ENCODE peak calls at places on chromosome 15, in six cellular contexts. One of them, this sample, is unnamed.

GRCh38 chr15:40137011-40137906 is 23.6 kb upstream of the BUB1B start:
- DNase-seq in neural crest cell: no peak
- DNase-seq in NCI-H2107: no peak
- DNase-seq in HL-60: no peak
- DNase-seq in T-cell: no peak
- DNase-seq in activated CD8-positive, alpha-beta memory T cell treated with anti-CD3 and anti-CD28 coated beads, Interleukin-2, amount 50 U/mL, for 48 hours: no peak
- DNase-seq in this sample: no peak

GRCh38 chr15:53130943-53131342 is 340.8 kb upstream of the ONECUT1 start:
- DNase-seq in T-cell: no peak
- DNase-seq in HL-60: no peak
- DNase-seq in neural crest cell: no peak
- DNase-seq in NCI-H2107: no peak
- DNase-seq in activated CD8-positive, alpha-beta memory T cell treated with anti-CD3 and anti-CD28 coated beads, Interleukin-2, amount 50 U/mL, for 48 hours: no peak
- DNase-seq in this sample: no peak

GRCh38 chr15:70254186-70254974 is 156.7 kb upstream of the TLE3 start:
- DNase-seq in HL-60: no peak
- DNase-seq in NCI-H2107: no peak
- DNase-seq in activated CD8-positive, alpha-beta memory T cell treated with anti-CD3 and anti-CD28 coated beads, Interleukin-2, amount 50 U/mL, for 48 hours: no peak
- DNase-seq in T-cell: no peak
- DNase-seq in neural crest cell: no peak
- DNase-seq in this sample: no peak

GRCh38 chr15:92822216-92823144 is 77.6 kb upstream of the CHD2 start:
- DNase-seq in NCI-H2107: no peak
- DNase-seq in HL-60: no peak
- DNase-seq in T-cell: no peak
- DNase-seq in neural crest cell: no peak
- DNase-seq in activated CD8-positive, alpha-beta memory T cell treated with anti-CD3 and anti-CD28 coated beads, Interleukin-2, amount 50 U/mL, for 48 hours: peak; percentile 37
- DNase-seq in this sample: peak; percentile 43

GRCh38 chr15:39756806-39757522 is 25.7 kb downstream of the FSIP1 start:
- DNase-seq in neural crest cell: no peak
- DNase-seq in activated CD8-positive, alpha-beta memory T cell treated with anti-CD3 and anti-CD28 coated beads, Interleukin-2, amount 50 U/mL, for 48 hours: no peak
- DNase-seq in HL-60: peak; percentile 19
- DNase-seq in NCI-H2107: peak; percentile 2
- DNase-seq in T-cell: peak; percentile 11
- DNase-seq in this sample: peak; percentile 69

GRCh38 chr15:96428742-96429141 is 98.2 kb downstream of the NR2F2 start:
- DNase-seq in neural crest cell: no peak
- DNase-seq in T-cell: no peak
- DNase-seq in activated CD8-positive, alpha-beta memory T cell treated with anti-CD3 and anti-CD28 coated beads, Interleukin-2, amount 50 U/mL, for 48 hours: no peak
- DNase-seq in NCI-H2107: no peak
- DNase-seq in HL-60: no peak
- DNase-seq in this sample: no peak

GRCh38 chr15:100112061-100112420 is 229.7 kb downstream of the ADAMTS17 start:
- DNase-seq in activated CD8-positive, alpha-beta memory T cell treated with anti-CD3 and anti-CD28 coated beads, Interleukin-2, amount 50 U/mL, for 48 hours: no peak
- DNase-seq in T-cell: no peak
- DNase-seq in NCI-H2107: no peak
- DNase-seq in neural crest cell: no peak
- DNase-seq in HL-60: no peak
- DNase-seq in this sample: no peak

GRCh38 chr15:42494998-42495360 is 455 bp upstream of the SNAP23 start:
- DNase-seq in NCI-H2107: no peak
- DNase-seq in activated CD8-positive, alpha-beta memory T cell treated with anti-CD3 and anti-CD28 coated beads, Interleukin-2, amount 50 U/mL, for 48 hours: no peak
- DNase-seq in neural crest cell: no peak
- DNase-seq in HL-60: no peak
- DNase-seq in T-cell: no peak
- DNase-seq in this sample: no peak

GRCh38 chr15:62901916-62902554 is 140.5 kb upstream of the TPM1 start:
- DNase-seq in activated CD8-positive, alpha-beta memory T cell treated with anti-CD3 and anti-CD28 coated beads, Interleukin-2, amount 50 U/mL, for 48 hours: no peak
- DNase-seq in T-cell: no peak
- DNase-seq in HL-60: no peak
- DNase-seq in neural crest cell: no peak
- DNase-seq in NCI-H2107: peak; percentile 34
- DNase-seq in this sample: no peak

GRCh38 chr15:80581976-80582375 is 113.1 kb upstream of the ABHD17C start:
- DNase-seq in HL-60: no peak
- DNase-seq in activated CD8-positive, alpha-beta memory T cell treated with anti-CD3 and anti-CD28 coated beads, Interleukin-2, amount 50 U/mL, for 48 hours: no peak
- DNase-seq in neural crest cell: no peak
- DNase-seq in T-cell: no peak
- DNase-seq in NCI-H2107: no peak
- DNase-seq in this sample: no peak

GRCh38 chr15:83352124-83352523 is 67.7 kb upstream of the BNC1 start:
- DNase-seq in T-cell: no peak
- DNase-seq in HL-60: no peak
- DNase-seq in NCI-H2107: no peak
- DNase-seq in neural crest cell: no peak
- DNase-seq in activated CD8-positive, alpha-beta memory T cell treated with anti-CD3 and anti-CD28 coated beads, Interleukin-2, amount 50 U/mL, for 48 hours: no peak
- DNase-seq in this sample: no peak

GRCh38 chr15:65362491-65362890 is 15.3 kb downstream of the IGDCC3 start:
- DNase-seq in T-cell: no peak
- DNase-seq in NCI-H2107: no peak
- DNase-seq in HL-60: no peak
- DNase-seq in neural crest cell: no peak
- DNase-seq in activated CD8-positive, alpha-beta memory T cell treated with anti-CD3 and anti-CD28 coated beads, Interleukin-2, amount 50 U/mL, for 48 hours: no peak
- DNase-seq in this sample: no peak

GRCh38 chr15:63668601-63669000 is 71.4 kb downstream of the FBXL22 start:
- DNase-seq in activated CD8-positive, alpha-beta memory T cell treated with anti-CD3 and anti-CD28 coated beads, Interleukin-2, amount 50 U/mL, for 48 hours: no peak
- DNase-seq in NCI-H2107: no peak
- DNase-seq in neural crest cell: no peak
- DNase-seq in HL-60: no peak
- DNase-seq in T-cell: no peak
- DNase-seq in this sample: peak; percentile 34

GRCh38 chr15:34682673-34683072 is 72.1 kb downstream of the GJD2 start:
- DNase-seq in neural crest cell: no peak
- DNase-seq in NCI-H2107: no peak
- DNase-seq in activated CD8-positive, alpha-beta memory T cell treated with anti-CD3 and anti-CD28 coated beads, Interleukin-2, amount 50 U/mL, for 48 hours: no peak
- DNase-seq in HL-60: no peak
- DNase-seq in T-cell: no peak
- DNase-seq in this sample: no peak

GRCh38 chr15:82810863-82811421 is 1.5 kb downstream of the WHAMM start:
- DNase-seq in HL-60: no peak
- DNase-seq in neural crest cell: no peak
- DNase-seq in NCI-H2107: no peak
- DNase-seq in activated CD8-positive, alpha-beta memory T cell treated with anti-CD3 and anti-CD28 coated beads, Interleukin-2, amount 50 U/mL, for 48 hours: no peak
- DNase-seq in T-cell: peak; percentile 57
- DNase-seq in this sample: no peak

GRCh38 chr15:98421419-98422085 is 226.8 kb upstream of the IGF1R start:
- DNase-seq in activated CD8-positive, alpha-beta memory T cell treated with anti-CD3 and anti-CD28 coated beads, Interleukin-2, amount 50 U/mL, for 48 hours: peak; percentile 95
- DNase-seq in neural crest cell: peak; percentile 91
- DNase-seq in HL-60: peak; percentile 39
- DNase-seq in T-cell: peak; percentile 51
- DNase-seq in NCI-H2107: no peak
- DNase-seq in this sample: peak; percentile 63

GRCh38 chr15:72398648-72399047 is 543 bp downstream of the TMEM202 start:
- DNase-seq in HL-60: no peak
- DNase-seq in neural crest cell: no peak
- DNase-seq in activated CD8-positive, alpha-beta memory T cell treated with anti-CD3 and anti-CD28 coated beads, Interleukin-2, amount 50 U/mL, for 48 hours: no peak
- DNase-seq in NCI-H2107: no peak
- DNase-seq in T-cell: no peak
- DNase-seq in this sample: no peak

GRCh38 chr15:52790166-52790708 is at the start of gene ONECUT1:
- DNase-seq in neural crest cell: peak; percentile 75
- DNase-seq in NCI-H2107: peak; percentile 27
- DNase-seq in activated CD8-positive, alpha-beta memory T cell treated with anti-CD3 and anti-CD28 coated beads, Interleukin-2, amount 50 U/mL, for 48 hours: peak; percentile 85
- DNase-seq in T-cell: no peak
- DNase-seq in HL-60: peak; percentile 18
- DNase-seq in this sample: peak; percentile 67

GRCh38 chr15:38878946-38879345 is 314.3 kb upstream of the RASGRP1 start:
- DNase-seq in NCI-H2107: no peak
- DNase-seq in activated CD8-positive, alpha-beta memory T cell treated with anti-CD3 and anti-CD28 coated beads, Interleukin-2, amount 50 U/mL, for 48 hours: no peak
- DNase-seq in neural crest cell: no peak
- DNase-seq in T-cell: no peak
- DNase-seq in HL-60: no peak
- DNase-seq in this sample: no peak

GRCh38 chr15:91849180-91849579 is 4.3 kb upstream of the SLCO3A1 start:
- DNase-seq in T-cell: no peak
- DNase-seq in NCI-H2107: no peak
- DNase-seq in neural crest cell: no peak
- DNase-seq in HL-60: no peak
- DNase-seq in activated CD8-positive, alpha-beta memory T cell treated with anti-CD3 and anti-CD28 coated beads, Interleukin-2, amount 50 U/mL, for 48 hours: no peak
- DNase-seq in this sample: no peak

GRCh38 chr15:61159901-61160300 is 69.2 kb downstream of the RORA start:
- DNase-seq in neural crest cell: no peak
- DNase-seq in NCI-H2107: no peak
- DNase-seq in activated CD8-positive, alpha-beta memory T cell treated with anti-CD3 and anti-CD28 coated beads, Interleukin-2, amount 50 U/mL, for 48 hours: no peak
- DNase-seq in T-cell: no peak
- DNase-seq in HL-60: no peak
- DNase-seq in this sample: no peak

GRCh38 chr15:93107646-93108045 is 18.6 kb upstream of the RGMA start:
- DNase-seq in NCI-H2107: no peak
- DNase-seq in neural crest cell: no peak
- DNase-seq in activated CD8-positive, alpha-beta memory T cell treated with anti-CD3 and anti-CD28 coated beads, Interleukin-2, amount 50 U/mL, for 48 hours: no peak
- DNase-seq in T-cell: no peak
- DNase-seq in HL-60: no peak
- DNase-seq in this sample: no peak

This sample was measured in NAMALWA.